ENCODE peak calls at places on chromosomes 1 and 21, in four cellular contexts. G is HCT116, F is HepG2, L is K562. W is an unnamed sample.

GRCh38 chr1:93114403-93114802 is 35.3 kb downstream of the MTF2 start:
- DNase-seq in L (no peak), G (no peak), F (peak), W (no peak)

GRCh38 chr1:86100401-86100800 is 56.2 kb downstream of the COL24A1 start:
- DNase-seq in L (no peak), G (no peak), F (no peak), W (no peak)

GRCh38 chr1:166730299-166730888 is 108.9 kb upstream of the POGK start:
- DNase-seq in F (no peak), G (peak), L (peak), W (no peak)

GRCh38 chr1:84379128-84379527 is 19.2 kb upstream of the DNASE2B start:
- DNase-seq in G (no peak), F (no peak), L (no peak), W (no peak)

GRCh38 chr1:236916131-236916800 is 88.0 kb downstream of the MT1HL1 start:
- DNase-seq in G (no peak), F (no peak), L (no peak), W (no peak)

GRCh38 chr1:8423134-8423701 is 105.3 kb downstream of the SLC45A1 start:
- DNase-seq in L (peak), F (no peak), G (no peak), W (no peak)

GRCh38 chr1:171919891-171920887 is 78.9 kb downstream of the DNM3 start:
- DNase-seq in G (no peak), L (no peak), F (no peak), W (no peak)

GRCh38 chr1:3261007-3261968 is 192.3 kb downstream of the PRDM16 start:
- DNase-seq in L (no peak), F (peak), G (no peak), W (no peak)

GRCh38 chr1:154599658-154600057 is 8.3 kb downstream of the ADAR start:
- DNase-seq in F (no peak), L (no peak), G (no peak), W (no peak)

GRCh38 chr21:16071082-16071481 is 341.3 kb downstream of the USP25 start:
- DNase-seq in L (no peak), G (no peak), F (no peak), W (no peak)

GRCh38 chr1:55209247-55209646 is 5.9 kb downstream of the USP24 start:
- DNase-seq in G (no peak), L (peak), F (no peak), W (no peak)

GRCh38 chr1:79262745-79263258 is 256.3 kb upstream of the ADGRL4 start:
- DNase-seq in G (no peak), L (no peak), F (no peak), W (no peak)

GRCh38 chr1:156427858-156428257 is 58.8 kb downstream of the RHBG start:
- DNase-seq in L (no peak), G (no peak), F (no peak), W (no peak)

GRCh38 chr1:15187175-15187810 is 33.7 kb downstream of the TMEM51 start:
- DNase-seq in G (no peak), F (no peak), L (no peak), W (no peak)

GRCh38 chr1:185984113-185984836 is 250.1 kb downstream of the HMCN1 start:
- DNase-seq in G (no peak), F (no peak), L (no peak), W (no peak)

GRCh38 chr1:167661527-167662436 is 31.8 kb downstream of the RCSD1 start:
- DNase-seq in L (no peak), G (no peak), F (no peak), W (no peak)

GRCh38 chr1:178126261-178126660 is 32.4 kb downstream of the RASAL2 start:
- DNase-seq in L (no peak), F (peak), G (no peak), W (no peak)

GRCh38 chr21:29074007-29074376 is 544 bp upstream of the CCT8 start:
- DNase-seq in F (no peak), L (no peak), G (no peak), W (no peak)

GRCh38 chr1:188652678-188653077 is 1823.9 kb downstream of the PLA2G4A start:
- DNase-seq in G (no peak), F (no peak), L (no peak), W (no peak)

GRCh38 chr1:110328700-110329099 is 10.5 kb upstream of the RBM15 start:
- DNase-seq in G (no peak), L (no peak), F (no peak), W (no peak)

GRCh38 chr21:15850645-15851044 is 120.9 kb downstream of the USP25 start:
- DNase-seq in F (peak), G (no peak), L (no peak), W (no peak)

DNA sequence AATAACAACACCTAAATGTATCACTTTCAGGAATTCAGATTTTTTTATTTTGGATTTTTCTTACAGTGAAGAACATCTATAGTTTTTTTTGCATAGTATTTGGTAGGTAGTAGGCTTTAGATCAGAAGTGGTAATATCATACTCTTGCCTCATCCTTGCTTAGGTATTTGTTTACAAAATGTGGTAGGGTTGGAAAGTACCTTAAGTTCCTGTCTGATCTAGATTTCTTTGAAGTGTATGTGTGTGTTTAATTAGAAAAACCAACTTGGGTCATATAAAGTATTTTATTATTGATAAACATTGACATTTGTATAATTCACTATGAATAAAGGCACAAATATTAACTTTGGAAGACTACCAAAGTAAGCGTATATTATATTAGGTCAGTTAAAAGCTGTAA is 85.3 kb upstream of the GPR88 start:
- DNase-seq in L (no peak), G (no peak), F (no peak), W (no peak)
- TF ChIP-seq TCF7L2 in L (no peak), G (no peak), F (no peak), W (peak)

GRCh38 chr1:13701274-13701650 is 1.3 kb downstream of the PRDM2 start:
- DNase-seq in L (no peak), G (no peak), F (no peak), W (no peak)
- H3K27ac ChIP-seq in L (no peak), G (no peak), F (no peak), W (peak)

GRCh38 chr1:175373786-175374623 is 181.4 kb upstream of the KIAA0040 start:
- DNase-seq in L (peak), F (peak), G (peak), W (no peak)
- TF ChIP-seq TCF7L2 in L (no peak), F (no peak), G (no peak), W (no peak)

GRCh38 chr1:219278288-219278687 is 104.6 kb downstream of the LYPLAL1 start:
- DNase-seq in G (no peak), L (no peak), F (no peak), W (no peak)

GRCh38 chr1:219279017-219279770 is 105.5 kb downstream of the LYPLAL1 start:
- DNase-seq in F (peak), L (no peak), G (no peak), W (no peak)

GRCh38 chr1:219281834-219282233 is 108.2 kb downstream of the LYPLAL1 start:
- DNase-seq in G (no peak), L (no peak), F (no peak), W (no peak)

GRCh38 chr1:219283541-219283940 is 109.9 kb downstream of the LYPLAL1 start:
- DNase-seq in L (no peak), G (no peak), F (no peak), W (no peak)
- H3K27ac ChIP-seq in L (no peak), G (no peak), F (no peak), W (no peak)

GRCh38 chr1:160565568-160565967 is 13.7 kb downstream of the CD84 start:
- DNase-seq in G (no peak), L (no peak), F (no peak), W (no peak)

GRCh38 chr1:160570847-160571246 is 8.4 kb downstream of the CD84 start:
- DNase-seq in F (no peak), L (no peak), G (no peak), W (no peak)

GRCh38 chr1:160567858-160568682 is 11.2 kb downstream of the CD84 start:
- DNase-seq in G (no peak), L (peak), F (no peak), W (no peak)
- TF ChIP-seq TCF7L2 in G (no peak), L (no peak), F (no peak), W (no peak)

W was measured in Panc1.